ENCODE peak calls at places on chromosomes 11 and 22, in seven cellular contexts. X is T-helper 9 cell, Z is glutamatergic neuron, P is HFFc6, D is substantia nigra, M is iris pigment epithelial cell, Y is cardiac septum. H is an unnamed sample.
A peak's percentile ranks its signal among the peaks of the same experiment; 100 is the strongest.

GRCh38 chr11:109819410-109819809 is 273.8 kb upstream of the ZC3H12C start:
- DNase-seq in M (no peak), Y (no peak), Z (no peak), X (no peak), D (no peak), P (no peak), H (no peak)

GRCh38 chr11:116707250-116707649 is 65.5 kb downstream of the BUD13 start:
- DNase-seq in P (no peak), Y (no peak), D (no peak), M (no peak), X (no peak), Z (no peak), H (no peak)

GRCh38 chr22:27687984-27688545 is 113.5 kb downstream of the MN1 start:
- DNase-seq in D (no peak), Y (no peak), Z (no peak), P (no peak), X (no peak), M (peak; percentile 21), H (no peak)

GRCh38 chr22:39317084-39317755 is 2.2 kb downstream of the RPL3 start:
- DNase-seq in P (no peak), D (no peak), M (peak; percentile 34), X (no peak), Z (no peak), Y (no peak), H (no peak)

GRCh38 chr11:64969209-64969608 is 2.7 kb downstream of the MAJIN start:
- DNase-seq in M (peak; percentile 47), Y (no peak), Z (no peak), P (peak; percentile 61), D (no peak), X (no peak), H (no peak)

GRCh38 chr22:36329217-36330078 is 58.3 kb downstream of the MYH9 start:
- DNase-seq in P (peak; percentile 95), X (peak; percentile 68), D (no peak), M (peak; percentile 84), Z (peak; percentile 40), Y (no peak), H (peak; percentile 90)

GRCh38 chr11:111797145-111797581 is 31.0 kb upstream of the PPP2R1B start:
- DNase-seq in M (peak; percentile 66), X (no peak), D (no peak), Z (no peak), Y (no peak), P (peak; percentile 25), H (no peak)

GRCh38 chr11:48047616-48048015 is 67.3 kb downstream of the PTPRJ start:
- DNase-seq in Y (no peak), P (peak; percentile 23), Z (no peak), M (peak; percentile 64), X (no peak), D (no peak), H (no peak)

GRCh38 chr22:45866398-45867117 is 110.4 kb downstream of the WNT7B start:
- DNase-seq in P (no peak), D (no peak), M (no peak), X (no peak), Y (no peak), Z (no peak), H (no peak)

GRCh38 chr11:19803506-19803998 is 90.9 kb downstream of the NAV2 start:
- DNase-seq in D (no peak), P (no peak), Z (no peak), Y (no peak), M (no peak), X (no peak), H (no peak)

GRCh38 chr22:36027960-36028645 is 521 bp downstream of the RBFOX2 start:
- DNase-seq in M (no peak), D (peak; percentile 40), Y (no peak), Z (peak; percentile 75), X (peak; percentile 2), P (no peak), H (no peak)

GRCh38 chr11:68825603-68826002 is 16.1 kb downstream of the CPT1A start:
- DNase-seq in Y (no peak), D (no peak), M (no peak), X (peak; percentile 41), Z (no peak), P (no peak), H (peak; percentile 23)

GRCh38 chr11:19344661-19345518 is 104.1 kb upstream of the E2F8 start:
- DNase-seq in Y (no peak), X (no peak), D (peak; percentile 51), M (peak; percentile 39), P (no peak), Z (peak; percentile 93), H (no peak)

GRCh38 chr22:25874327-25874726 is 132.3 kb downstream of the MYO18B start:
- DNase-seq in X (no peak), P (no peak), D (no peak), M (no peak), Y (no peak), Z (no peak), H (no peak)

GRCh38 chr11:47121731-47122130 is 54.9 kb downstream of the ARFGAP2 start:
- DNase-seq in Z (no peak), X (no peak), M (no peak), D (no peak), Y (no peak), P (no peak), H (no peak)

GRCh38 chr11:46808804-46809431 is 37.2 kb downstream of the CKAP5 start:
- DNase-seq in Y (no peak), M (peak; percentile 79), D (no peak), P (peak; percentile 9), X (no peak), Z (no peak), H (peak; percentile 5)

GRCh38 chr11:14422052-14422813 is 63.2 kb upstream of the RRAS2 start:
- DNase-seq in Z (peak; percentile 89), D (no peak), P (peak; percentile 99), M (peak; percentile 100), Y (peak; percentile 89), X (no peak), H (no peak)

GRCh38 chr22:33919591-33920501 is at the start of gene LARGE1:
- DNase-seq in X (no peak), M (peak; percentile 14), P (no peak), D (peak; percentile 12), Y (peak; percentile 77), Z (peak; percentile 72), H (no peak)

GRCh38 chr11:119169272-119169719 is 771 bp downstream of the NLRX1 start:
- DNase-seq in M (no peak), X (no peak), P (no peak), D (peak; percentile 50), Y (no peak), Z (no peak), H (no peak)

GRCh38 chr22:21098099-21098671 is 52.4 kb downstream of the LRRC74B start:
- DNase-seq in X (no peak), Z (no peak), M (no peak), P (no peak), D (no peak), Y (no peak), H (no peak)

GRCh38 chr11:95790933-95791247 is 592 bp downstream of the CEP57 start:
- DNase-seq in Z (peak; percentile 62), M (peak; percentile 68), X (peak; percentile 27), D (peak; percentile 34), P (peak; percentile 30), Y (peak; percentile 79), H (peak; percentile 54)

GRCh38 chr11:8207080-8208000 is 38.5 kb upstream of the RIC3 start:
- DNase-seq in Y (no peak), X (no peak), D (no peak), M (no peak), Z (no peak), P (peak; percentile 2), H (no peak)

GRCh38 chr11:75023446-75024067 is 34.8 kb downstream of the NEU3 start:
- DNase-seq in Z (no peak), D (no peak), X (no peak), P (no peak), M (no peak), Y (no peak), H (no peak)

GRCh38 chr11:124415356-124415923 is 9.2 kb downstream of the OR8B4 start:
- DNase-seq in D (no peak), P (peak; percentile 29), M (peak; percentile 64), Z (no peak), Y (no peak), X (no peak), H (peak; percentile 4)

GRCh38 chr22:17373839-17374238 is 4.6 kb downstream of the CECR2 start:
- DNase-seq in Y (no peak), M (no peak), D (no peak), P (no peak), Z (no peak), X (no peak), H (no peak)